ENCODE peak calls at places on chromosome 22, in eight cellular contexts. Y is SK-N-SH; K is non-pigmented ciliary epithelial cell; A is hepatocyte; Q is AG09319; H is activated CD8-positive, alpha-beta memory T cell treated with anti-CD3 and anti-CD28 coated beads, Interleukin-2, amount 50 U/mL, for 48 hours; D is NCI-H69; J is memory B cell. R is an unnamed sample.

GRCh38 chr22:28600546-28601143 is 79.0 kb downstream of the TTC28 start:
- DNase-seq in Y (peak), J (peak), D (peak), A (peak), Q (peak), K (peak), H (no peak), R (peak)

GRCh38 chr22:32058656-32059280 is 15.7 kb downstream of the SLC5A1 start:
- DNase-seq in H (no peak), J (no peak), Y (no peak), D (no peak), Q (no peak), K (no peak), A (no peak), R (no peak)

GRCh38 chr22:44406581-44407403 is 91.2 kb downstream of the RTL6 start:
- DNase-seq in J (no peak), Y (no peak), D (no peak), Q (no peak), H (no peak), A (peak), K (no peak), R (no peak)

GRCh38 chr22:26169312-26170111 is at the start of gene SEZ6L:
- DNase-seq in Y (peak), J (no peak), A (peak), K (no peak), H (no peak), D (peak), Q (no peak), R (no peak)

GRCh38 chr22:46263208-46263575 is at the start of gene PKDREJ:
- DNase-seq in K (no peak), Y (no peak), J (no peak), Q (no peak), H (no peak), A (no peak), D (no peak), R (no peak)

GRCh38 chr22:46795845-46796565 is 33.6 kb downstream of the TBC1D22A start:
- DNase-seq in Y (no peak), J (no peak), K (no peak), H (peak), D (no peak), Q (no peak), A (no peak), R (no peak)

GRCh38 chr22:38966379-38966700 is 8.9 kb downstream of the APOBEC3A start:
- DNase-seq in K (no peak), H (no peak), A (no peak), J (no peak), D (no peak), Q (no peak), Y (no peak), R (no peak)

GRCh38 chr22:47333625-47334024 is 571.2 kb downstream of the TBC1D22A start:
- DNase-seq in H (no peak), Q (no peak), D (peak), K (no peak), J (no peak), Y (no peak), A (no peak), R (peak)

GRCh38 chr22:36208934-36209333 is 7.3 kb upstream of the APOL4 start:
- DNase-seq in K (no peak), Q (no peak), J (no peak), Y (no peak), D (no peak), A (no peak), H (no peak), R (no peak)

GRCh38 chr22:39388261-39389011 is 11.1 kb upstream of the TAB1 start:
- DNase-seq in H (peak), Y (peak), K (no peak), D (peak), A (peak), Q (peak), J (peak), R (peak)

GRCh38 chr22:38413085-38414008 is 41.7 kb downstream of the KCNJ4 start:
- DNase-seq in J (no peak), K (no peak), H (peak), Y (no peak), Q (no peak), A (peak), D (peak), R (no peak)

GRCh38 chr22:46381142-46381541 is 45.6 kb downstream of the TRMU start:
- DNase-seq in K (no peak), A (no peak), H (no peak), D (no peak), Q (no peak), Y (no peak), J (no peak), R (no peak)

GRCh38 chr22:21447694-21448402 is 19.3 kb upstream of the TMEM191C start:
- DNase-seq in H (peak), Q (no peak), K (no peak), Y (peak), J (no peak), A (no peak), D (no peak), R (no peak)

GRCh38 chr22:45552580-45553332 is 50.1 kb downstream of the FBLN1 start:
- DNase-seq in J (no peak), A (peak), Y (peak), Q (peak), H (no peak), D (peak), K (peak), R (peak)

GRCh38 chr22:25496396-25497064 is 67.9 kb upstream of the GRK3 start:
- DNase-seq in Y (no peak), Q (peak), A (no peak), K (no peak), D (no peak), H (no peak), J (no peak), R (no peak)

GRCh38 chr22:38291201-38291777 is 18.5 kb upstream of the TMEM184B start:
- DNase-seq in K (no peak), Q (no peak), H (no peak), J (no peak), D (peak), Y (no peak), A (peak), R (no peak)

GRCh38 chr22:48677621-48678020 is 1150.1 kb downstream of the BRD1 start:
- DNase-seq in H (no peak), D (no peak), Y (no peak), A (no peak), J (no peak), K (no peak), Q (no peak), R (no peak)

GRCh38 chr22:27278986-27279385 is 522.6 kb downstream of the MN1 start:
- DNase-seq in K (no peak), A (no peak), Q (no peak), H (no peak), J (no peak), Y (no peak), D (no peak), R (no peak)

GRCh38 chr22:45602824-45603301 is 68.8 kb upstream of the ATXN10 start:
- DNase-seq in J (no peak), K (no peak), H (no peak), Y (peak), A (peak), Q (peak), D (peak), R (peak)

GRCh38 chr22:25081409-25081824 is 118.2 kb upstream of the CRYBB3 start:
- DNase-seq in Q (no peak), D (peak), Y (peak), J (no peak), H (no peak), K (no peak), A (peak), R (no peak)

GRCh38 chr22:46453006-46453828 is 84.2 kb downstream of the CELSR1 start:
- DNase-seq in A (no peak), K (no peak), Q (no peak), Y (no peak), D (peak), H (no peak), J (no peak), R (no peak)

GRCh38 chr22:44291265-44292006 is 21.3 kb downstream of the SHISAL1 start:
- DNase-seq in J (no peak), K (no peak), A (no peak), H (no peak), D (no peak), Y (no peak), Q (no peak), R (no peak)

GRCh38 chr22:40685406-40685805 is 6.1 kb downstream of the MCHR1 start:
- DNase-seq in J (no peak), D (no peak), A (no peak), H (no peak), Y (no peak), K (no peak), Q (no peak), R (no peak)

GRCh38 chr22:17369553-17370035 is 334 bp downstream of the CECR2 start:
- DNase-seq in A (peak), Y (peak), Q (no peak), H (peak), K (no peak), J (peak), D (peak), R (no peak)

GRCh38 chr22:23516304-23516703 is 63.8 kb downstream of the IGLL1 start:
- DNase-seq in A (no peak), J (no peak), Q (no peak), Y (no peak), H (no peak), K (no peak), D (no peak), R (no peak)